ENCODE peak calls at places on chromosomes 11 and 22, in six cellular contexts. F is amniotic epithelial cell; P is AG04450; V is Caki2; K is kidney tubule cell; R is effector memory CD8-positive, alpha-beta T cell. I is an unnamed sample.

GRCh38 chr11:61062181-61062955 is 39.9 kb upstream of the CD5 start:
- DNase-seq in F (no peak), P (no peak), V (no peak), K (no peak), R (no peak), I (no peak)

GRCh38 chr11:75576445-75577049 is 14.5 kb downstream of the SERPINH1 start:
- DNase-seq in K (peak), V (peak), R (no peak), P (no peak), F (peak), I (peak)

GRCh38 chr11:12585861-12586260 is 88.4 kb upstream of the TEAD1 start:
- DNase-seq in V (no peak), R (no peak), P (no peak), F (no peak), K (no peak), I (peak)

GRCh38 chr11:1998290-1998689 is 648 bp upstream of the H19 start:
- DNase-seq in K (no peak), R (no peak), F (no peak), P (no peak), V (no peak), I (no peak)

GRCh38 chr11:126830216-126830615 is 170.4 kb downstream of the KIRREL3 start:
- DNase-seq in P (no peak), R (no peak), F (no peak), K (no peak), V (no peak), I (no peak)

GRCh38 chr22:39471421-39472141 is 14.8 kb downstream of the MGAT3 start:
- DNase-seq in V (peak), P (no peak), K (peak), R (no peak), F (peak), I (peak)

GRCh38 chr11:46335858-46336600 is 11.2 kb upstream of the DGKZ start:
- DNase-seq in K (no peak), R (no peak), F (no peak), V (no peak), P (no peak), I (no peak)

GRCh38 chr11:37313266-37313665 is 715.2 kb upstream of the RAG2 start:
- DNase-seq in K (no peak), V (no peak), F (no peak), P (no peak), R (no peak), I (no peak)

GRCh38 chr11:415640-416041 is 842 bp upstream of the SIGIRR start:
- DNase-seq in V (no peak), K (no peak), F (no peak), P (no peak), R (peak), I (no peak)

GRCh38 chr22:34414467-34415440 is 494.5 kb upstream of the LARGE1 start:
- DNase-seq in F (peak), K (peak), R (no peak), V (peak), P (no peak), I (peak)

GRCh38 chr11:62502030-62502730 is 44.4 kb downstream of the AHNAK start:
- DNase-seq in V (no peak), K (no peak), F (no peak), R (no peak), P (no peak), I (no peak)

I was measured in M059J.